ENCODE peak calls at places on chromosomes 1 and 21, in five cellular contexts. X, K, M, N and L are unnamed samples.

GRCh38 chr1:22264464-22265330 is 121.8 kb upstream of the WNT4 start:
- DNase-seq in X (no peak), N (no peak), K (no peak), M (no peak), L (no peak)

GRCh38 chr1:239263821-239264220 is 122.5 kb upstream of the CHRM3 start:
- DNase-seq in N (no peak), M (no peak), X (no peak), K (no peak), L (no peak)

GRCh38 chr1:156103521-156103947 is 11.0 kb upstream of the LMNA start:
- DNase-seq in K (peak; percentile 87), M (no peak), N (no peak), X (no peak), L (no peak)

GRCh38 chr1:53365405-53366063 is 37.7 kb upstream of the LRP8 start:
- DNase-seq in N (no peak), X (no peak), M (no peak), K (no peak), L (no peak)

GRCh38 chr1:165409957-165410356 is 35.0 kb downstream of the RXRG start:
- DNase-seq in X (no peak), N (no peak), M (no peak), K (no peak), L (no peak)

GRCh38 chr1:187396929-187397796 is 568.4 kb downstream of the PLA2G4A start:
- DNase-seq in N (no peak), M (no peak), K (no peak), X (no peak), L (no peak)

GRCh38 chr1:33442141-33442540 is 11.2 kb upstream of the PHC2 start:
- DNase-seq in K (no peak), X (no peak), M (no peak), N (no peak), L (no peak)

GRCh38 chr1:44827197-44828002 is 15.7 kb downstream of the PTCH2 start:
- DNase-seq in K (no peak), N (no peak), X (peak; percentile 48), M (peak; percentile 42), L (no peak)

GRCh38 chr1:33336580-33336979 is 15.7 kb upstream of the A3GALT2 start:
- DNase-seq in M (no peak), X (no peak), K (no peak), N (no peak), L (no peak)

GRCh38 chr1:183859865-183860264 is 54.9 kb downstream of the RGL1 start:
- DNase-seq in M (no peak), K (peak; percentile 83), X (no peak), N (no peak), L (no peak)

GRCh38 chr1:203082571-203083462 is 3.0 kb downstream of the MYOG start:
- DNase-seq in N (no peak), K (no peak), M (no peak), X (no peak), L (no peak)

GRCh38 chr1:59186656-59187055 is 110.2 kb upstream of the FGGY start:
- DNase-seq in K (peak; percentile 74), N (no peak), M (no peak), X (no peak), L (no peak)

GRCh38 chr1:235999259-235999925 is 65.5 kb downstream of the NID1 start:
- DNase-seq in K (peak; percentile 89), N (peak; percentile 96), M (no peak), X (peak; percentile 19), L (peak; percentile 94)

GRCh38 chr1:15380606-15381508 is 28.8 kb upstream of the EFHD2 start:
- DNase-seq in K (no peak), M (peak; percentile 27), X (no peak), N (no peak), L (no peak)

GRCh38 chr1:63704443-63704842 is 69.4 kb upstream of the ROR1 start:
- DNase-seq in X (no peak), K (no peak), M (peak; percentile 62), N (no peak), L (no peak)

GRCh38 chr1:61226791-61227567 is 144.6 kb downstream of the NFIA start:
- DNase-seq in K (peak; percentile 34), N (no peak), X (no peak), M (peak; percentile 61), L (no peak)

GRCh38 chr1:154348429-154349076 is 23.2 kb downstream of the ATP8B2 start:
- DNase-seq in K (no peak), M (no peak), X (peak; percentile 84), N (no peak), L (no peak)

GRCh38 chr1:153799566-153800465 is 24.6 kb downstream of the SLC27A3 start:
- DNase-seq in K (no peak), M (peak; percentile 4), N (no peak), X (no peak), L (no peak)

GRCh38 chr1:27345272-27345671 is 3.5 kb downstream of the SYTL1 start:
- DNase-seq in K (no peak), M (no peak), X (no peak), N (no peak), L (no peak)

GRCh38 chr1:86860424-86860823 is 53.5 kb downstream of the SELENOF start:
- DNase-seq in K (no peak), N (no peak), M (no peak), X (no peak), L (no peak)

GRCh38 chr21:45594721-45595489 is 48.6 kb upstream of the PCBP3 start:
- DNase-seq in K (no peak), N (no peak), M (no peak), X (no peak), L (no peak)

GRCh38 chr1:119139393-119139792 is 1.1 kb downstream of the WARS2 start:
- DNase-seq in X (no peak), M (no peak), N (peak; percentile 44), K (no peak), L (peak; percentile 85)

GRCh38 chr1:119140177-119141019 is at the start of gene WARS2:
- DNase-seq in K (peak; percentile 98), N (peak; percentile 93), X (peak; percentile 93), M (peak; percentile 97), L (peak; percentile 98)

GRCh38 chr1:119141020-119141424 is 569 bp upstream of the WARS2 start:
- DNase-seq in K (peak; percentile 42), X (no peak), M (peak; percentile 16), N (peak; percentile 7), L (peak; percentile 56)

GRCh38 chr1:119141660-119142059 is 1.2 kb upstream of the WARS2 start:
- DNase-seq in K (no peak), X (no peak), M (no peak), N (no peak), L (no peak)

GRCh38 chr1:119139857-119140176 is 636 bp downstream of the WARS2 start:
- DNase-seq in M (no peak), N (no peak), K (no peak), X (peak; percentile 24), L (no peak)
- TF ChIP-seq CTCF in M (no peak), N (no peak), K (no peak), X (no peak), L (no peak)

GRCh38 chr1:219354962-219355361 is 181.3 kb downstream of the LYPLAL1 start:
- DNase-seq in X (no peak), M (no peak), N (no peak), K (no peak), L (no peak)
- H3K4me3 ChIP-seq in X (no peak overlapping the region), M (no peak overlapping the region), N (no peak overlapping the region), K (no peak overlapping the region), L (no peak overlapping the region)

DNA sequence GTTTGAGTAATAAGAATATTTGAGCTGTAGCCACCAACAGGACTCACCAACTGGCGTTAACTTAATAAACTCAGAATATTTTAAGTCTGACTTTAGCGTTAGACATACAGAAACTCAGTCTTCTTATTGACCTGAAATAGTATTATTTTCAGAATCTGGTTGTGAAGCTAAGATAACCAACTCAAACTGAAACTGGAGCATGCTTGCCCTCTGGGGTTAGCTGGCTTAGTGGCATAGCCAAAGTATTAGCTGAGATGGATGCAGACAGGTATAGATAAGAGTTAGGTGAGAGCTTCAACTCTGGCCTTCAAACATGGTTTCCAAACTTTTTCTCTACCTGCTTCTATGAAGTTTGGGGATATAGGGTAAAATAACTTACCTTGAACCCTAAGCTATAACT is 40.5 kb downstream of the AMY1C start:
- DNase-seq in K (no peak), X (no peak), M (no peak), N (no peak), L (peak; percentile 17)
- TF ChIP-seq CTCF in K (no peak), X (no peak), M (no peak), N (no peak), L (no peak)

GRCh38 chr21:36099000-36099399 is 29.2 kb downstream of the CBR1 start:
- DNase-seq in M (no peak), N (no peak), K (no peak), X (no peak), L (no peak)

GRCh38 chr21:36092676-36093075 is 22.9 kb downstream of the CBR1 start:
- DNase-seq in X (no peak), M (no peak), N (no peak), K (no peak), L (no peak)

GRCh38 chr21:36093512-36093911 is 23.7 kb downstream of the CBR1 start:
- DNase-seq in N (no peak), M (no peak), K (no peak), X (no peak), L (no peak)

GRCh38 chr21:36097427-36098230 is 27.8 kb downstream of the CBR1 start:
- DNase-seq in N (peak; percentile 55), M (no peak), K (no peak), X (peak; percentile 55), L (peak; percentile 49)

DNA sequence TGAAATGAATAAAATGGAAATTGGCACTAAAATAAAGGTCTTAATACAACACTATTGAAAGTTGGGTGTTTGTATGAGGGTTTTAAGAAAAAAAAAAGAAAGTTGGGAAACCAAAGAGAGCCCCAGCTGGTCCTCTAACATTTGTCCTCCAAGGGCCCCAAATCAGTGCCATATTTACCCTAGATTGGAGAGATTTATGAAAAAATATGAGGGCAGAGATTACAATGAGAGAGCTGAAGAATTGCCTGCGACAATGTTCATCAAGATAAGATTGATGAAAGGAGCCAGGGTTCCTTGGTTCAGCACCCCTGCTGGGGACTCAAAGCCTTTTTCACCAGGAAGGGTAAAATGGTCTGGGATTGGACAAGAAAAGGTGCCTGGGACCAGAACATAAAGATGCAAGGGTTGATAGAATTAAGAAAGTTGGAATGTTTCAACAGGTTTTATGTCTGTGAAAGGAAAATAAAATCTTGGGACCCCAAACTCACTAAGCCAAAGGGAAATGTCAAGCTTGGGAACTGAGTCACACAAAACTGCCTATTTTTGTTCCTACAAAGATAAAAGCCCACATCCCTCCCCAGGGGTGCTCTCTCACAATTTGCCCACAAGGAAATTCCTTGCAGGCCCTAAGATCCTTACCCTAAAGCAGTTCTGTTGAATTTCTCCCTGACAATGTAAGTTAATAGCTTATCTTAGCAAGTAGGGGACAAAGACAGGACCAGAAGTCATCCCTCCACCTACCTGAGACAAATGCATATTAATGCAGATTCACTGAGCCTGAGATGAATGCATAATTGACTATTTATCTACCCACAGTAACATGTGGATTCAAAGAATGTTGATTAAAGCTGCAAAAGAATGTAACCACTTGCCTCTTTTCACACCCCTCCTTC is 26.8 kb downstream of the CBR1 start:
- DNase-seq in M (no peak), K (no peak), N (no peak), X (no peak), L (no peak)
- H3K4me3 ChIP-seq in M (no peak overlapping the region), K (no peak overlapping the region), N (no peak overlapping the region), X (no peak overlapping the region), L (no peak overlapping the region)